ENCODE peak calls at places on chromosomes 11 and 22, in eight cellular contexts. B is neural progenitor cell; E is left ventricle myocardium inferior; X is astrocyte; S is A549; U is CD8-positive, alpha-beta T cell; A is IMR-90; M is tibial artery. P is an unnamed sample.

GRCh38 chr22:20440637-20441591 is 3.3 kb upstream of the SCARF2 start:
- DNase-seq in U (no peak), A (no peak), E (no peak), B (no peak), M (no peak), X (no peak), S (no peak), P (no peak)

GRCh38 chr11:14644396-14645246 is 1.0 kb downstream of the PDE3B start:
- DNase-seq in E (peak; percentile 29), M (peak; percentile 21), X (no peak), S (peak; percentile 28), U (peak; percentile 80), B (peak; percentile 65), A (no peak), P (peak; percentile 44)

GRCh38 chr11:69298778-69299461 is 5.0 kb downstream of the MYEOV start:
- DNase-seq in B (no peak), U (no peak), E (no peak), X (no peak), A (peak; percentile 48), M (no peak), S (peak; percentile 65), P (no peak)

GRCh38 chr22:43393132-43393844 is 18.5 kb upstream of the MPPED1 start:
- DNase-seq in M (no peak), X (no peak), E (no peak), B (peak; percentile 40), A (no peak), U (no peak), S (no peak), P (no peak)

GRCh38 chr11:125263268-125263790 is 98.8 kb downstream of the PKNOX2 start:
- DNase-seq in B (peak; percentile 99), M (peak; percentile 28), S (no peak), E (peak; percentile 87), U (no peak), X (peak; percentile 99), A (peak; percentile 100), P (peak; percentile 72)

GRCh38 chr22:43158778-43159483 is 7.6 kb downstream of the TSPO start:
- DNase-seq in X (no peak), B (no peak), A (no peak), U (no peak), S (no peak), E (no peak), M (no peak), P (no peak)

GRCh38 chr11:7186190-7186589 is 65.5 kb upstream of the SYT9 start:
- DNase-seq in X (no peak), A (peak; percentile 4), U (no peak), S (no peak), E (no peak), M (no peak), B (no peak), P (no peak)

GRCh38 chr22:48362736-48363404 is 1464.8 kb downstream of the BRD1 start:
- DNase-seq in M (no peak), U (no peak), S (no peak), E (no peak), B (no peak), A (no peak), X (no peak), P (no peak)

GRCh38 chr22:46572911-46573780 is 35.7 kb upstream of the CELSR1 start:
- DNase-seq in S (no peak), E (peak; percentile 27), A (no peak), M (no peak), X (no peak), U (no peak), B (peak; percentile 1), P (no peak)

GRCh38 chr11:61059260-61059752 is 43.0 kb upstream of the CD5 start:
- DNase-seq in S (no peak), B (no peak), X (no peak), M (no peak), A (no peak), U (no peak), E (no peak), P (no peak)

GRCh38 chr11:26095340-26095739 is 236.6 kb upstream of the ANO3 start:
- DNase-seq in E (no peak), S (peak; percentile 16), B (no peak), U (no peak), X (no peak), M (no peak), A (no peak), P (no peak)

GRCh38 chr11:75598900-75599299 is 36.8 kb downstream of the SERPINH1 start:
- DNase-seq in U (no peak), M (no peak), B (no peak), A (no peak), S (no peak), X (no peak), E (no peak), P (no peak)

GRCh38 chr22:44394246-44395115 is 81.7 kb upstream of the SHISAL1 start:
- DNase-seq in E (peak; percentile 10), B (no peak), X (no peak), M (peak; percentile 15), U (no peak), A (no peak), S (no peak), P (no peak)

GRCh38 chr11:17496406-17496805 is 19.8 kb upstream of the ABCC8 start:
- DNase-seq in M (no peak), E (no peak), A (no peak), U (no peak), X (no peak), S (no peak), B (no peak), P (no peak)

GRCh38 chr11:70437111-70437784 is 38.9 kb downstream of the CTTN start:
- DNase-seq in E (no peak), X (no peak), S (no peak), B (no peak), U (no peak), A (no peak), M (no peak), P (no peak)

GRCh38 chr22:19879248-19879575 is 24.5 kb upstream of the GNB1L start:
- DNase-seq in U (no peak), A (no peak), E (peak; percentile 6), B (no peak), X (no peak), M (peak; percentile 9), S (no peak), P (no peak)

GRCh38 chr11:20647976-20648565 is 21.3 kb upstream of the NELL1 start:
- DNase-seq in B (peak; percentile 63), S (peak; percentile 41), E (no peak), U (no peak), X (peak; percentile 5), M (peak; percentile 29), A (peak; percentile 33), P (peak; percentile 70)

GRCh38 chr11:33633251-33634003 is 67.2 kb downstream of the C11orf91 start:
- DNase-seq in E (no peak), X (peak; percentile 74), B (no peak), S (peak; percentile 94), U (no peak), M (no peak), A (peak; percentile 72), P (no peak)

GRCh38 chr22:39392341-39392948 is 7.1 kb upstream of the TAB1 start:
- DNase-seq in X (no peak), S (no peak), M (no peak), B (no peak), E (no peak), U (no peak), A (no peak), P (no peak)

GRCh38 chr22:43917523-43917922 is 6.1 kb upstream of the PNPLA3 start:
- DNase-seq in U (no peak), S (no peak), A (no peak), X (no peak), B (no peak), E (no peak), M (no peak), P (no peak)

GRCh38 chr22:41768420-41768819 is 32.1 kb upstream of the CCDC134 start:
- DNase-seq in M (no peak), A (peak; percentile 34), S (no peak), U (no peak), X (peak; percentile 64), E (no peak), B (no peak), P (no peak)

GRCh38 chr22:38223289-38223960 is 21.6 kb downstream of the MAFF start:
- DNase-seq in A (no peak), X (no peak), E (no peak), B (no peak), M (no peak), U (no peak), S (no peak), P (no peak)
- TF ChIP-seq CTCF in A (no peak), X (no peak), E (no peak), B (no peak), M (no peak), U (no peak), S (peak; percentile 17), P (no peak)

GRCh38 chr11:22389526-22390282 is 51.5 kb downstream of the SLC17A6 start:
- DNase-seq in U (no peak), M (no peak), A (no peak), E (no peak), B (no peak), S (no peak), X (no peak), P (no peak)
- TF ChIP-seq CTCF in U (no peak), M (no peak), A (no peak), E (no peak), B (no peak), S (no peak), X (no peak), P (no peak)

GRCh38 chr22:23774114-23774921 is 1.7 kb downstream of the MMP11 start:
- DNase-seq in S (no peak), E (no peak), M (no peak), A (no peak), X (no peak), U (no peak), B (no peak), P (no peak)

GRCh38 chr22:23773247-23774113 is 831 bp downstream of the MMP11 start:
- DNase-seq in M (no peak), E (peak; percentile 61), S (no peak), A (no peak), B (no peak), U (no peak), X (no peak), P (no peak)

GRCh38 chr22:23774922-23775436 is 2.3 kb downstream of the MMP11 start:
- DNase-seq in S (peak; percentile 19), U (no peak), B (peak; percentile 60), M (no peak), A (peak; percentile 33), X (peak; percentile 65), E (no peak), P (no peak)

GRCh38 chr22:23769321-23769965 is 1.7 kb upstream of the CHCHD10 start:
- DNase-seq in S (no peak), E (no peak), A (no peak), M (no peak), B (no peak), X (no peak), U (no peak), P (no peak)

GRCh38 chr22:23772315-23773246 is at the start of gene MMP11:
- DNase-seq in S (no peak), B (peak; percentile 88), A (no peak), E (peak; percentile 73), U (peak; percentile 76), X (no peak), M (peak; percentile 48), P (peak; percentile 52)
- TF ChIP-seq CTCF in S (no peak), B (no peak), A (peak; percentile 7), E (peak; percentile 12), U (no peak), X (no peak), M (peak; percentile 8), P (no peak)

DNA sequence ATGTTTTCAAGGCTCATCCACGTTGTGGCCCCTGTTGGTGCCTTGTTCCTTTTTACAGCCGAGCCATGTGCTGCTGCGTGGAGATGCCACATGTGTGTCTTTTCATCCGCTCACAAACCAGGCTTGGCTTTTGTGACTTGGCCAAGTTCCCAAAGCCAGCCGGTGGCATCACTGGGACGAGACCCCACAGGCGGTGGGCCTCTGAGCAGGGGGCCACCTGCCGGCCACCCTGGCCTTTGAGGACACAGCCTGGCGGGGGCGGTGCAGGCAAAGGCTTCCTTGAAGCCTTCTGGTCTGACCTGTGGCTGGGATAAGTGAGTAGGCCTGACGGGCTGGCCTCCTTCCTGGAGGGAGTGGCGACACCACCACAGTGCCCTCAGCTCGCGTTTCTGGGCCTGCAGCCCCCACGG is 10.6 kb downstream of the GRK2 start:
- DNase-seq in U (peak; percentile 73), B (peak; percentile 39), S (no peak), A (peak; percentile 45), M (peak; percentile 53), X (no peak), E (no peak), P (no peak)
- TF ChIP-seq CTCF in U (no peak), B (peak; percentile 20), S (no peak), A (peak; percentile 43), M (no peak), X (peak; percentile 9), E (peak; percentile 36), P (no peak)